ENCODE peak calls at places on chromosome 14, in nine cellular contexts. J, C, E, P, N, H, L, F and B are unnamed samples. For H3K36me3, the result is how much of the 10 kb centered on the place peaks cover.

GRCh38 chr14:105050551-105050897 is 14.7 kb downstream of the GPR132 start:
- DNase-seq in H (no peak), F (peak), C (peak), E (peak), L (no peak), J (no peak), N (no peak), P (peak), B (no peak)

GRCh38 chr14:104968541-104969401 is 9.4 kb downstream of the AHNAK2 start:
- DNase-seq in C (peak), N (no peak), J (no peak), P (no peak), E (no peak), F (no peak), H (no peak), L (peak), B (peak)

GRCh38 chr14:71521238-71521637 is 411.0 kb upstream of the RGS6 start:
- DNase-seq in C (no peak), F (no peak), P (no peak), H (no peak), J (no peak), E (no peak), N (no peak), L (no peak), B (no peak)

GRCh38 chr14:61409782-61410181 is 88.4 kb downstream of the PRKCH start:
- DNase-seq in P (no peak), E (no peak), F (no peak), N (peak), L (no peak), C (no peak), J (no peak), H (no peak), B (no peak)

GRCh38 chr14:67240168-67240932 is 885 bp upstream of the PALS1 start:
- DNase-seq in C (peak), P (no peak), N (peak), L (peak), E (peak), F (peak), H (no peak), J (peak), B (no peak)

GRCh38 chr14:92540472-92541048 is 27.0 kb downstream of the RIN3 start:
- DNase-seq in J (peak), P (no peak), N (peak), E (peak), L (peak), C (peak), H (no peak), F (peak), B (peak)

GRCh38 chr14:103281496-103282231 is 52.4 kb upstream of the EIF5 start:
- DNase-seq in F (peak), L (no peak), P (no peak), E (peak), C (peak), H (no peak), N (no peak), J (no peak), B (peak)

GRCh38 chr14:90678420-90678819 is 137.8 kb downstream of the TTC7B start:
- DNase-seq in C (no peak), H (no peak), F (no peak), J (no peak), N (no peak), P (no peak), E (no peak), L (no peak), B (no peak)

GRCh38 chr14:50452979-50453705 is 56.5 kb upstream of the CDKL1 start:
- DNase-seq in C (no peak), N (no peak), E (no peak), L (no peak), P (no peak), J (no peak), F (no peak), H (no peak), B (no peak)

GRCh38 chr14:55383039-55383438 is 28.6 kb downstream of the ATG14 start:
- DNase-seq in J (no peak), L (no peak), F (no peak), P (no peak), N (no peak), E (no peak), C (no peak), H (no peak), B (no peak)

GRCh38 chr14:51527073-51527472 is 124.6 kb upstream of the FRMD6 start:
- DNase-seq in H (no peak), N (no peak), L (no peak), C (no peak), P (no peak), F (no peak), J (no peak), E (no peak), B (no peak)

GRCh38 chr14:92880851-92881250 is 42.1 kb upstream of the CHGA start:
- DNase-seq in H (peak), L (no peak), F (no peak), J (no peak), E (no peak), N (no peak), C (no peak), P (no peak), B (no peak)

GRCh38 chr14:68082698-68083291 is 263.2 kb downstream of the RAD51B start:
- DNase-seq in L (no peak), E (no peak), C (no peak), H (no peak), J (no peak), F (no peak), N (no peak), P (no peak), B (no peak)

GRCh38 chr14:74427651-74428050 is 1.6 kb upstream of the SYNDIG1L start:
- DNase-seq in L (peak), E (no peak), P (no peak), N (no peak), F (no peak), J (no peak), C (no peak), H (no peak), B (no peak)

GRCh38 chr14:33986804-33987203 is 35.9 kb upstream of the EGLN3 start:
- DNase-seq in E (no peak), N (no peak), F (no peak), H (no peak), C (no peak), P (no peak), J (no peak), L (no peak), B (no peak)

GRCh38 chr14:105171004-105171673 is 2.6 kb upstream of the JAG2 start:
- DNase-seq in H (no peak), E (peak), F (no peak), C (no peak), L (no peak), J (no peak), N (no peak), P (no peak), B (no peak)

GRCh38 chr14:45811155-45811554 is 558.2 kb upstream of the MIS18BP1 start:
- DNase-seq in N (no peak), C (no peak), P (no peak), E (no peak), J (no peak), H (no peak), L (no peak), F (no peak), B (no peak)

GRCh38 chr14:66281036-66281776 is 205.0 kb upstream of the CCDC196 start:
- DNase-seq in E (no peak), H (no peak), L (no peak), J (peak), N (peak), P (no peak), C (peak), F (no peak), B (no peak)

GRCh38 chr14:74395094-74395493 is 30.9 kb downstream of the SYNDIG1L start:
- DNase-seq in C (no peak), J (no peak), F (no peak), P (no peak), E (no peak), H (no peak), N (no peak), L (peak), B (no peak)

GRCh38 chr14:50954811-50955372 is 10.6 kb upstream of the PYGL start:
- DNase-seq in N (no peak), L (no peak), P (peak), J (no peak), C (no peak), H (no peak), E (no peak), F (no peak), B (no peak)

GRCh38 chr14:103456167-103456835 is 66.3 kb downstream of the CKB start:
- DNase-seq in C (no peak), F (no peak), E (no peak), J (no peak), H (no peak), N (no peak), P (no peak), L (no peak), B (no peak)

GRCh38 chr14:45766247-45766646 is 513.2 kb upstream of the MIS18BP1 start:
- DNase-seq in N (no peak), F (no peak), P (no peak), L (no peak), C (no peak), E (no peak), J (no peak), H (no peak), B (no peak)

GRCh38 chr14:96095581-96096476 is 56.7 kb downstream of the C14orf132 start:
- DNase-seq in P (no peak), F (no peak), C (no peak), N (no peak), J (no peak), H (no peak), L (peak), E (peak), B (no peak)

GRCh38 chr14:102878174-102878969 is 44.1 kb upstream of the AMN start:
- DNase-seq in E (no peak), H (no peak), F (peak), N (no peak), L (no peak), J (no peak), P (no peak), C (no peak), B (no peak)

GRCh38 chr14:32077081-32078029 is at the start of gene ARHGAP5:
- DNase-seq in E (peak), P (no peak), C (peak), L (peak), J (no peak), H (no peak), F (peak), N (peak), B (peak)

GRCh38 chr14:97873291-97873690 is 1076.1 kb downstream of the VRK1 start:
- DNase-seq in F (no peak), H (no peak), N (no peak), C (no peak), L (no peak), J (no peak), P (no peak), E (no peak), B (no peak)

GRCh38 chr14:68682166-68683103 is 110.4 kb downstream of the ZFP36L1 start:
- DNase-seq in N (no peak), E (no peak), H (no peak), F (peak), C (peak), L (no peak), J (peak), P (no peak), B (peak)

GRCh38 chr14:47346849-47347248 is 328.6 kb downstream of the MDGA2 start:
- DNase-seq in F (no peak), J (no peak), P (no peak), N (no peak), E (no peak), L (no peak), C (no peak), H (no peak), B (no peak)

GRCh38 chr14:20989464-20989786 is 355 bp upstream of the METTL17 start:
- DNase-seq in N (no peak), C (no peak), J (no peak), F (no peak), H (no peak), P (peak), L (no peak), E (no peak), B (no peak)
- H3K27ac ChIP-seq in N (peak), C (peak), J (peak), F (peak), H (no peak), P (peak), L (peak), E (peak), B (no peak)

DNA sequence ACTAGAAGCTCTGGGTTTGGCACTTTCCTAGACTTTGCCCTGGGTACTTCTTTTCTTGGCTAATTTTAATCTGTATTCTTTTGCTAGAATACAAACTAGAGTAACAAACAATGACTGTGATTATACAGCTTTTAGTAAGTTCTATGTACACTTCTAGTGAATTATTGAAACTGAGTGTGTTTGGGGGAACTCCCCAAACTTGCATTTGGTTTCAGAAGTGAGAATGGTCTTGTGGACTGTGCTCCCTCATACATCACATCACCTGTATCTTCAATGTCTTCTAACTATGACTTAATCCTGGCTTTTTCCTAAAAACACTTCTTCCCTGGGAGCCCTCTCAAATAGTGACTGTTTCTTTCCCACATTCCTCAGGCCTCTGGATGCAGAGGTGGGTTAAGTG is 23.6 kb upstream of the SSTR1 start:
- DNase-seq in N (no peak), E (no peak), C (no peak), P (no peak), F (no peak), J (no peak), H (no peak), L (no peak), B (no peak)
- H3K36me3 ChIP-seq in N (under half), E (under half), C (under half), P (under half), F (under half), J (under half), H (under half), L (under half), B (under half)

DNA sequence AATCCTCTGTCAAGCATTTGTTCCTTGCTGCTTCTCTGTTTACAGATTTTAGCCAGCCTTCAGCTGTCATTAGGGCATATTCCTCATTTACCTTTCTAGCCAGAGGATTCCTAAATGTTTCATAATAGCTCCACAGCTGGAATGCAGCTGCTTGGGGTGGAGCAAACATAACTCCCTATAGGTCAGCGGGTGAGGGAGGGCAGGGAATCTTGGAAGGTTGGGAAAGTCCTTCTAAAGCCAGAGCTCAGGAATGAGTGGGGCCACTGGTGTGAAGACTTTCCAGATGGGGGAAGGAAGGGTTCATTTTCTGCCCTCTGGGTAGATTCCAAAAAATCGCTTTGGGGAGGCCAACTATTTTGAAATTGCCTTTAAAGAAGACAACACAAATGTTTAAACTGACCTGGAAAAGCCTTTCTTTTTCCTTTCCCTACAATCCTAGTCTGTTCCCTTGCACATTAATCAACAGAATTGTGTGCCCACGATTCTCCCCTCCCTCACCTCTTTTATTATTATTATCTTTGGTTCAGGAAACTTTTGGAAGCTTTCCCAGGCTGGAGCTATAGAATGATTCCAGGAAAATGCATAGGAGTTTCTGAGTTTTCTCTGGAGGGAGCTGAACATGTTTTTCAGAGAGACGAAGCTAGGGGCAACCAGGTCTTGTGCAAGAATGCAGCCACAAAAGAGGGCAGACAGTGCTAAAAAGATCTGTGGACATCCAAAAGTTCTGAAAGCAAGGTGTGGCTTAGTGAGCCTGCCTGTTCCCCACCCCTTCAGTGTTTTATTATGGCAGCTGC is 16.5 kb upstream of the IRF2BPL start:
- DNase-seq in J (peak), C (peak), E (no peak), N (no peak), F (peak), H (no peak), L (no peak), P (no peak), B (peak)
- TF ChIP-seq EP300 in J (no peak), C (no peak), E (no peak), N (no peak), F (no peak), H (no peak), L (no peak), P (no peak), B (peak)

DNA sequence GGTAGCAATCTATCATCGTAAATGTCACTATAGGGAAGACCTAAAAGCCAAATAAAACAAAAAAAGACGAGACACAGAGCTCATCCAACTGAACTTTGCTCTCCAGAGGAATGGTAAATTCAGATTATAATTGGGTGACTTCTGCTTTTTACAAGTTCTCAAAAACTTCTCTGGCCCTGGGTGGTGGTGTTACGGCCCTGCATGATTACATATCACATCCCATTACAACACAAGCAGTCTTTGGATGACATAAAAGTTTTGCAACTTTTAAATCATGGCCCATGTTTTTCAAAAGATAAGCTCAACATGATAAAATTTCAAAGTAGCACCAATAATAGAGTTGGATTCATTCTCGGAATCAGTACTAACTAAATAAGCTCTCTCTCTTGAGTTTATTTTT is 299.5 kb downstream of the DIO2 start:
- DNase-seq in J (no peak), E (no peak), H (no peak), N (no peak), L (no peak), C (no peak), P (no peak), F (no peak), B (no peak)
- H3K27ac ChIP-seq in J (no peak), E (no peak), H (no peak), N (no peak), L (no peak), C (no peak), P (no peak), F (no peak), B (no peak)

DNA sequence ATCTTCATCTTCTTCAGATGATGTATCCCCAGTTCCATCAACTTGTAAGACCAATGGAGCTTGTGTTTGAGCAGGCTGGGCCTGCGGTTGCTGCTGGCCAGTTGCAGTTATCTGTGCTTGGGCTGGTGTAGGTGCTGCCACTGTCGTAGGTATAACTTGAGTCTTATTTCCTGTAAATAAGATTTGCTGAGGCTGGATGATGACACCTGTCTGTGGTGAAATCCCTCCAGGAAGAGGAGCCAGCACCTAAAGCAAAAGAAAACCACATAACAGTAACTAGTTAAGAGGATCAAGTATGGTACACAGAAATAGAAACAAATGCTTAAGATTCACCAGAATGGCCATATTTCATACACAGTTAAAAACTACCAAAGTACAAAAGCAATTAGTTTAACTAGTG is 28.2 kb downstream of the GTF2A1 start:
- DNase-seq in L (no peak), E (no peak), F (no peak), N (no peak), C (no peak), P (no peak), J (no peak), H (no peak), B (no peak)
- H3K36me3 ChIP-seq in L (half or more), E (half or more), F (half or more), N (under half), C (half or more), P (half or more), J (under half), H (half or more), B (under half)

GRCh38 chr14:53355581-53356112 is 202.5 kb upstream of the DDHD1 start:
- DNase-seq in L (no peak), N (no peak), F (no peak), J (no peak), H (peak), C (no peak), P (no peak), E (no peak), B (no peak)

GRCh38 chr14:53360821-53361220 is 207.7 kb upstream of the DDHD1 start:
- DNase-seq in L (no peak), C (no peak), H (no peak), P (no peak), N (no peak), E (no peak), J (no peak), F (no peak), B (no peak)

GRCh38 chr14:53356361-53357150 is 203.4 kb upstream of the DDHD1 start:
- DNase-seq in N (no peak), J (no peak), P (no peak), C (no peak), H (no peak), E (no peak), F (no peak), L (no peak), B (no peak)

GRCh38 chr14:53354331-53354730 is 201.2 kb upstream of the DDHD1 start:
- DNase-seq in J (no peak), N (no peak), P (no peak), H (no peak), C (no peak), E (no peak), F (no peak), L (no peak), B (no peak)

DNA sequence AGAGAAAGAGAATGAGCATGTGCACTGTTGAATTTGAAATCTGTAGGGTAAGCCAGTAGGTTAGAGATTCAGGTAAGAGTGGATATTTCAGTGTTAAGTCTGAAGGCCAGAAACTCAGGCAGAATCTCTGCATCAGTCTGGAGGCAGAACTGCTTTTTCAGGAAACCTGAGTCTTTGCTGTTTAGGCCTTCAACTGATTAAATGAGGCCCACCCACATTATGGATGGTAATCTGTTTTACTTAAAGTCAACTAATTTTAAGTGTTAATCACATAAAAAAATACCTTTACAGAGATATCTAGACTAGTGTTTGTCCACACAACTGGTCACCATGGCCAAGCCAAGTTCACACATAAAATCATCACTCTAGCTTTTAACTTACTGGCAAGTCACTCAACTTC is 205.0 kb upstream of the DDHD1 start:
- DNase-seq in C (no peak), N (no peak), L (no peak), P (no peak), E (no peak), H (no peak), F (no peak), J (no peak), B (no peak)
- TF ChIP-seq EP300 in C (no peak), N (no peak), L (no peak), P (no peak), E (no peak), H (no peak), F (no peak), J (no peak), B (no peak)

DNA sequence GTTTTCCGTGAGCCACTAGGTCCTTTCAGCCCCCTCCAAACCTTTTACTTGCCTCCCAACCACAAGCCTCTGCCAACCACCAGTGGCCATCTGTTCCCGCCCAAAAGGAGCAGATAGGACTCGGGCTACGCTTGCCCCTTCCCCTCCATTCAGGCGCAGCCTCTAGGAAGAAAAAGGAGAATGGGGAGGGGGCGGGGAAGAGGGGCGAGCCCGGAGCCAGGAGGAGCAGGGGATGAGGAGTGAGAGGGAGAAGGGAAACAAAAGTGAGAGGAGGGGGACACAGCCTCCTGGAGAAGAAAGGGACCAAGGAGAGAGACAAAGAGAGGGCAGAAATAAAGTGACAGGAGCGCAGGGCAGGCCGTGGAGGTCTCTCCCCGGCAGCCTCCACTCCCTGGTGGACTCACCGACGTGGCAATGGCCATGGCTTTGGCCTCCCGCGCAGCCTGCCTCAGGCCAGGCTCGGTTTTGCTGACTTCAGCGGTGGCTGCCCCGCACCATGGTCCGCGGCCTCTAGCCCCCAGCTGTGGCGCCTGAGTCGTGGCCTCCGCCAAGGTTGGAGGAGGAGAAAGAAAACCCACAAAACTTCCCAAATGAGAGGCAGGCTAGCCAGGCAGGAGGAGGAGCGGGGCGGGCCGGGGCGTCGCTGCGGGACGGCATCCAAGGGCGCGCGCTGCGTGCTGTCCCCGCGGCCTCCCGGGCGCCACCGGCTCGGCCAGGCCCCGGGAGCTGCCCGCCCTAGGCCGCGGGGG is at the start of gene EFS:
- DNase-seq in H (no peak), C (no peak), J (no peak), P (no peak), L (no peak), N (no peak), E (no peak), F (no peak), B (peak)
- H3K27ac ChIP-seq in H (peak), C (peak), J (peak), P (no peak), L (peak), N (peak), E (peak), F (peak), B (peak)